ENCODE peak calls at places on chromosome 6, in five cellular contexts. T is mesenchymal stem cell, F is IMR-90, S is neuronal stem cell, A is H1. P is an unnamed sample. For H3K4me1, the result is how much of the 10 kb centered on the place peaks cover.

GRCh38 chr6:157631838-157632237 is 191.2 kb upstream of the SNX9 start:
- DNase-seq in S (no peak), A (no peak), T (no peak), F (no peak), P (no peak)

GRCh38 chr6:167827588-167828324 is 1.0 kb downstream of the AFDN start:
- DNase-seq in A (peak), S (peak), T (peak), F (peak), P (peak)

GRCh38 chr6:150144294-150144868 is 1.5 kb downstream of the PPP1R14C start:
- DNase-seq in T (no peak), A (no peak), F (no peak), S (no peak), P (no peak)

GRCh38 chr6:117676577-117677218 is 1.4 kb downstream of the NUS1 start:
- DNase-seq in T (peak), A (no peak), F (no peak), S (no peak), P (no peak)

GRCh38 chr6:116072368-116072767 is 11.7 kb upstream of the FRK start:
- DNase-seq in A (no peak), S (no peak), F (no peak), T (no peak), P (no peak)

GRCh38 chr6:165227644-165228329 is 81.6 kb downstream of the C6orf118 start:
- DNase-seq in T (no peak), A (no peak), S (no peak), F (no peak), P (no peak)

GRCh38 chr6:145310116-145310515 is 425.2 kb downstream of the EPM2A start:
- DNase-seq in T (peak), S (no peak), A (no peak), F (peak), P (no peak)

GRCh38 chr6:111990214-111990613 is 63.7 kb upstream of the CCN6 start:
- DNase-seq in S (no peak), A (no peak), T (no peak), F (no peak), P (no peak)

GRCh38 chr6:155084431-155085123 is 89.5 kb downstream of the TIAM2 start:
- DNase-seq in T (no peak), A (no peak), S (no peak), F (peak), P (no peak)

GRCh38 chr6:7590918-7591302 is 912 bp downstream of the SNRNP48 start:
- DNase-seq in A (no peak), T (peak), F (peak), S (no peak), P (no peak)

GRCh38 chr6:148935705-148936306 is 189.0 kb downstream of the UST start:
- DNase-seq in F (peak), T (peak), S (no peak), A (no peak), P (no peak)

GRCh38 chr6:105069821-105070445 is 109.9 kb downstream of the POPDC3 start:
- DNase-seq in A (no peak), S (no peak), T (peak), F (no peak), P (no peak)

GRCh38 chr6:33774774-33775173 is 14.2 kb downstream of the LEMD2 start:
- DNase-seq in T (no peak), S (no peak), F (no peak), A (no peak), P (no peak)

GRCh38 chr6:106070626-106071025 is 15.5 kb upstream of the PRDM1 start:
- DNase-seq in F (no peak), T (no peak), S (no peak), A (no peak), P (no peak)

GRCh38 chr6:117810269-117810668 is 96.8 kb upstream of the SLC35F1 start:
- DNase-seq in F (no peak), A (no peak), T (no peak), S (no peak), P (no peak)

GRCh38 chr6:163391983-163392382 is 22.5 kb upstream of the QKI start:
- DNase-seq in F (no peak), A (no peak), S (no peak), T (no peak), P (no peak)

GRCh38 chr6:142732790-142733189 is 212.2 kb downstream of the HIVEP2 start:
- DNase-seq in T (no peak), A (no peak), S (no peak), F (no peak), P (no peak)

GRCh38 chr6:47437592-47437991 is 40.0 kb upstream of the CD2AP start:
- DNase-seq in T (no peak), S (no peak), A (no peak), F (no peak), P (no peak)

GRCh38 chr6:18362058-18362561 is 25.0 kb upstream of the RNF144B start:
- DNase-seq in S (no peak), A (no peak), F (peak), T (peak), P (no peak)

GRCh38 chr6:143634486-143634885 is 43.3 kb upstream of the PHACTR2 start:
- DNase-seq in S (no peak), F (peak), A (no peak), T (no peak), P (no peak)

GRCh38 chr6:151387175-151387574 is 4.2 kb downstream of the ZBTB2 start:
- DNase-seq in S (no peak), T (no peak), F (no peak), A (no peak), P (no peak)

GRCh38 chr6:32188381-32189081 is 1.5 kb downstream of the PBX2 start:
- DNase-seq in F (peak), A (no peak), T (peak), S (no peak), P (peak)

GRCh38 chr6:160024152-160024551 is 55.3 kb downstream of the IGF2R start:
- DNase-seq in F (no peak), T (no peak), A (no peak), S (no peak), P (no peak)

GRCh38 chr6:16602035-16602434 is 159.2 kb downstream of the ATXN1 start:
- DNase-seq in F (no peak), S (no peak), T (no peak), A (no peak), P (no peak)

GRCh38 chr6:163386329-163386910 is 28.1 kb upstream of the QKI start:
- DNase-seq in F (no peak), S (no peak), T (no peak), A (no peak), P (no peak)

GRCh38 chr6:166058064-166058739 is 109.4 kb downstream of the TBXT start:
- DNase-seq in T (peak), F (peak), S (peak), A (no peak), P (no peak)

GRCh38 chr6:44672838-44673237 is 285.3 kb downstream of the CDC5L start:
- DNase-seq in A (no peak), S (no peak), T (no peak), F (no peak), P (peak)

GRCh38 chr6:74607934-74608333 is 597.9 kb downstream of the COL12A1 start:
- DNase-seq in S (no peak), A (no peak), F (peak), T (peak), P (no peak)

GRCh38 chr6:169115632-169116031 is 138.0 kb downstream of the THBS2 start:
- DNase-seq in F (peak), A (no peak), S (no peak), T (no peak), P (no peak)

GRCh38 chr6:84866715-84867114 is 102.3 kb upstream of the TBX18 start:
- DNase-seq in F (no peak), S (no peak), T (no peak), A (no peak), P (no peak)

GRCh38 chr6:168301648-168302398 is 17.8 kb downstream of the DACT2 start:
- DNase-seq in S (no peak), A (peak), F (no peak), T (no peak), P (peak)

GRCh38 chr6:149164199-149164745 is 153.2 kb upstream of the TAB2 start:
- DNase-seq in S (no peak), A (no peak), T (no peak), F (no peak), P (no peak)

GRCh38 chr6:84274856-84275255 is 47.4 kb upstream of the CEP162 start:
- DNase-seq in A (no peak), F (no peak), S (no peak), T (no peak), P (no peak)

GRCh38 chr6:65461121-65461520 is 245.9 kb downstream of the EYS start:
- DNase-seq in T (no peak), A (no peak), F (no peak), S (no peak), P (no peak)

GRCh38 chr6:85798934-85799490 is 156.3 kb upstream of the SYNCRIP start:
- DNase-seq in T (no peak), A (no peak), S (no peak), F (no peak), P (no peak)

GRCh38 chr6:166490671-166491500 is 95.6 kb downstream of the RAMACL start:
- DNase-seq in T (no peak), F (peak), S (no peak), A (no peak), P (no peak)

GRCh38 chr6:22227824-22228610 is 68.8 kb downstream of the PRL start:
- DNase-seq in F (no peak), T (no peak), A (no peak), S (no peak), P (no peak)

GRCh38 chr6:44661221-44661609 is 273.7 kb downstream of the CDC5L start:
- DNase-seq in S (no peak), A (no peak), F (no peak), T (no peak), P (no peak)

GRCh38 chr6:30042476-30042875 is 18.6 kb upstream of the POLR1H start:
- DNase-seq in A (no peak), S (no peak), T (no peak), F (no peak), P (no peak)

DNA sequence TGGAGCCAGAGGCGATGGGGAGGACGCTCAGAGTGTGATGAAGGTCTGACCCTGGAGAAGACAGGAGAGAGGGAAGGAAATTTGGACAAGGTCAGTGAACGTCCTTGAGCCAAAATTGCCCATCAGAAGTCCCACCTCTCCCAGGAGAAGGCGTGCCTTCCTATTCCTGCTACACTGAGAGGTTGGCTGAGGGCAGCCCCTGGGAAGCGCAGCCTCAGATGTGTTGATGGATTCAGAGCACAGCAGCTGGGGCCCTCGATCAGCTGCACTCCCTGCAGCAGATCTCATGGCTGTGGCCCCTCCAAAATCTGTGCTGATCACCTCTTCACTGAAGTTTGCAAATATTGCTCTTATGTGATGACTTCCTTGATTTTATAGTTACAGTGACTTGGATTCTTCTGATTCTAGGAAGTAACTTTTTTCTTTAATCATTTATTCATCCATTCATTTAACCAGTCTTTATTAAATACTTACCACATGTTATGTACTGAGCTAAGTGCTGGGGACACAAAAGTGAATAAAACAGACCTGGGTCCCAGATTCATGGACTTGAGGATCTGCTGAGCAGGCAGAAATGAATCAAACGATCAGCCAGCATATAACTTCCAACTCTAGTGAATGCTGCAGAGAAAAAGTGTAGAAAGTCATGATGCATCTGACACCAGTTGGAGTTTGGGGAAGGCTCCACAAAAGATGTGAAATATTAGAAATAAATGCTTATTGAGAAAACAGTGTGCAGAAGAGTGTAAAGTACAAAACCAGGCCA is 69.6 kb upstream of the ARMC2 start:
- DNase-seq in A (no peak), F (no peak), T (no peak), S (no peak), P (no peak)
- H2BK15ac ChIP-seq in A (no peak), F (no peak), T (no peak), S (no peak), P (no peak)

DNA sequence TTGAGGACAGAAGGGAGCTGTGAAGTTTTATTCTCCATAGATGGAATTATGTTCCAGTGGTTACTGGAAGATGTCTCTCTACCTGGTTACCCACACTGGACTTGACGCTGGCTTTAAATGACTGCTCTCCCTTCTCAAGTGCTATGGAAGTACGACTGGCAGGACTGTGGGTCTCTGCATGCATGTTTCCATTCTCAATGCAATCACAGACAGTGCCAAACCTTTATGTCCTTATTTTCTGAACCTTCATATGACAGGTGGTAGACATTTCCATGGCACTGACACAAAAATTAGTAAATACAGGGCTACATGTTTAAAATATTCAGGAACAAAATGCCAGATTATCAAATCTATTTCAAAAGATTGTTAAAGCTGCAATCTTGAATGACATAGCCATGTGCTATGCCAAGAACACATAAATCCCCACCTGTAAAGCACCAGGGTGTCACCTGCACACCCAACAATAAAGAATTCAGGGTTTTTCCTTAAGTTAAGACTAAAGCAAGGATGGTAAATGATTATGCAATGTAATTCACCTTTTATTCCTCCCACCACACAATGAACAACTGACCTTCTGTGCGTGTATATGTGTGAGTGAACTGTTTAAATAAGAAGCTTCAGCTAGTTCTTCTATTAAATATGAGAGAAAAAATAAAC is 153.3 kb upstream of the ENPP5 start:
- DNase-seq in S (no peak), A (no peak), F (no peak), T (no peak), P (no peak)
- H3K4me1 ChIP-seq in S (under half), A (under half), F (under half), T (under half), P (under half)

GRCh38 chr6:139129284-139129683 is 5.6 kb upstream of the HECA start:
- DNase-seq in F (peak), S (no peak), A (no peak), T (peak), P (no peak)

GRCh38 chr6:139126255-139126654 is 8.6 kb upstream of the HECA start:
- DNase-seq in A (no peak), F (peak), S (no peak), T (peak), P (no peak)

GRCh38 chr6:139119553-139119952 is 15.3 kb upstream of the HECA start:
- DNase-seq in T (no peak), S (no peak), A (no peak), F (no peak), P (no peak)

GRCh38 chr6:139124887-139125672 is 9.8 kb upstream of the HECA start:
- DNase-seq in T (peak), F (peak), S (no peak), A (no peak), P (peak)
- H2AFZ ChIP-seq in T (no peak), F (no peak), S (peak), A (no peak), P (no peak)

GRCh38 chr6:131368077-131368911 is 204.7 kb upstream of the ARG1 start:
- DNase-seq in A (no peak), T (no peak), F (no peak), S (no peak), P (no peak)
- H2BK15ac ChIP-seq in A (no peak), T (no peak), F (no peak), S (no peak), P (no peak)

GRCh38 chr6:156191895-156192294 is 585.3 kb upstream of the ARID1B start:
- DNase-seq in S (no peak), T (no peak), F (no peak), A (no peak), P (no peak)

GRCh38 chr6:156189714-156190113 is 587.5 kb upstream of the ARID1B start:
- DNase-seq in T (no peak), A (no peak), F (no peak), S (no peak), P (no peak)

GRCh38 chr6:156190270-156190669 is 586.9 kb upstream of the ARID1B start:
- DNase-seq in A (no peak), S (no peak), F (no peak), T (no peak), P (no peak)

GRCh38 chr6:156197513-156197912 is 579.7 kb upstream of the ARID1B start:
- DNase-seq in F (no peak), T (no peak), S (no peak), A (no peak), P (no peak)

GRCh38 chr6:156193381-156193780 is 583.8 kb upstream of the ARID1B start:
- DNase-seq in F (no peak), S (no peak), T (no peak), A (no peak), P (no peak)
- H3K4me1 ChIP-seq in F (under half), S (under half), T (under half), A (under half), P (under half)

DNA sequence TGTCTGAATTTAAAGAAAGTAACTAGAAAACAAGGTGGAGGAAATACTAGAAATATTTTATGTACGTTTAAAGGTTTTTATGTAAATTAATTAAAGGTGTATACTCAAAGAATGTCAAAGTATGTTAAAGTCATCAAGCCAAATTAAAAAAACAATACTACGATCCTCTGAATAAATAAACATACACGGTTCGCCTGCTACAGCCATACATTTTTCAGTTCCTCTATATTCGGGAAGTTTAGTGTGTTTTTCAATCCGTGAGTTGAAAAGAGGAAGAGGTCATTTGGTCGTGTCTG is 626 bp downstream of the STX7 start:
- DNase-seq in T (no peak), A (no peak), F (no peak), S (no peak), P (no peak)
- H2AFZ ChIP-seq in T (peak), A (no peak), F (peak), S (peak), P (no peak)

GRCh38 chr6:36488221-36488620 is 45.4 kb downstream of the KCTD20 start:
- DNase-seq in T (no peak), S (no peak), A (no peak), F (no peak), P (no peak)
- H2BK15ac ChIP-seq in T (no peak), S (no peak), A (no peak), F (no peak), P (no peak)

GRCh38 chr6:487956-488355 is 96.4 kb downstream of the IRF4 start:
- DNase-seq in S (no peak), A (no peak), F (no peak), T (no peak), P (no peak)
- H3K4me1 ChIP-seq in S (under half), A (under half), F (under half), T (under half), P (under half)

DNA sequence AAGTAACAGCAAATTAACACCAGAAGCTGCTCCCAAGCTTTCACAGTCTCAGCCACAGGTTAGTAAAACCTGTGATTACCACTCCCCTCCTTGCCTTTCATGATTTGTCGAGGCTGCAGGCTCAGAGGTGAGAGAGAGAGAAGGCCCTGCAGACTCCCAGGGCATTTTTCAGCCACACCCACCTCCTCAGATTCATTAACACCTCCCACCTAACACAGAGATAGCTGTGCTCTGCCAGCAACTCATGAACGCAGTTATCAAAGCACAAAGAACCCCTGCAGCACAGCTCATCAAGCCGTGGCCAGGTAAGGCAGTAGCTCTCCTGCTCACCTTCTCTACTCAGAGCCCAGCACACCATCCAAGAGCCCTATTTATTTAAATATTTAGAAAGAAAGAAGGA is 27.1 kb downstream of the F13A1 start:
- DNase-seq in A (peak), F (no peak), T (no peak), S (no peak), P (peak)
- H2AFZ ChIP-seq in A (peak), F (no peak), T (no peak), S (no peak), P (no peak)

P was measured in H9.